ENCODE peak calls at places on chromosome 5, in four cellular contexts. I is A549, W is K562, X is HepG2. G is an unnamed sample.

GRCh38 chr5:131323378-131323777 is 59.5 kb downstream of the CDC42SE2 start:
- DNase-seq in I (no peak), W (no peak), X (no peak), G (no peak)

GRCh38 chr5:174306345-174307030 is 261.0 kb downstream of the NSG2 start:
- DNase-seq in I (no peak), W (no peak), X (no peak), G (no peak)

GRCh38 chr5:139232161-139232724 is 34.1 kb upstream of the SIL1 start:
- DNase-seq in I (no peak), W (peak; percentile 55), X (no peak), G (no peak)

GRCh38 chr5:80191991-80192398 is 63.9 kb downstream of the SERINC5 start:
- DNase-seq in I (no peak), W (peak; percentile 79), X (no peak), G (peak; percentile 38)

GRCh38 chr5:69414885-69415583 is at the start of gene MARVELD2:
- DNase-seq in I (peak; percentile 77), W (no peak), X (peak; percentile 81), G (peak; percentile 94)

GRCh38 chr5:68744196-68744595 is 349.6 kb upstream of the SLC30A5 start:
- DNase-seq in I (no peak), W (no peak), X (no peak), G (no peak)

GRCh38 chr5:81232449-81233079 is 558 bp upstream of the CKMT2 start:
- DNase-seq in I (no peak), W (no peak), X (peak; percentile 13), G (no peak)

GRCh38 chr5:178131446-178131996 is 707 bp downstream of the RMND5B start:
- DNase-seq in I (no peak), W (peak; percentile 36), X (no peak), G (no peak)

GRCh38 chr5:124444147-124444775 is 302.2 kb downstream of the ZNF608 start:
- DNase-seq in I (no peak), W (no peak), X (no peak), G (no peak)

GRCh38 chr5:123795688-123796087 is 283.7 kb downstream of the CSNK1G3 start:
- DNase-seq in I (no peak), W (no peak), X (no peak), G (no peak)

GRCh38 chr5:13814293-13814692 is 130.2 kb downstream of the DNAH5 start:
- DNase-seq in I (no peak), W (no peak), X (no peak), G (no peak)

GRCh38 chr5:147559725-147560124 is 49.9 kb upstream of the DPYSL3 start:
- DNase-seq in I (no peak), W (no peak), X (no peak), G (no peak)

GRCh38 chr5:139167952-139168720 is 30.0 kb downstream of the SIL1 start:
- DNase-seq in I (no peak), W (no peak), X (no peak), G (no peak)

GRCh38 chr5:53118879-53119278 is 9.3 kb upstream of the MOCS2 start:
- DNase-seq in I (no peak), W (peak; percentile 74), X (no peak), G (no peak)

GRCh38 chr5:151115272-151115905 is 34.6 kb upstream of the TNIP1 start:
- DNase-seq in I (peak; percentile 65), W (peak; percentile 76), X (peak; percentile 32), G (peak; percentile 88)
- TF ChIP-seq NR3C1 in I (no peak), W (no peak), X (no peak), G (no peak)

GRCh38 chr5:141883184-141883947 is 5.2 kb upstream of the PCDH1 start:
- DNase-seq in I (peak; percentile 19), W (peak; percentile 67), X (no peak), G (peak; percentile 86)
- TF ChIP-seq NR3C1 in I (no peak), W (no peak), X (no peak), G (no peak)

GRCh38 chr5:154862766-154863165 is 4.3 kb downstream of the CNOT8 start:
- DNase-seq in I (no peak), W (no peak), X (no peak), G (no peak)
- TF ChIP-seq NR3C1 in I (no peak), W (no peak), X (no peak), G (no peak)

GRCh38 chr5:127254729-127255284 is 35.8 kb upstream of the MEGF10 start:
- DNase-seq in I (peak; percentile 13), W (no peak), X (no peak), G (no peak)
- TF ChIP-seq NR3C1 in I (no peak), W (no peak), X (no peak), G (no peak)

DNA sequence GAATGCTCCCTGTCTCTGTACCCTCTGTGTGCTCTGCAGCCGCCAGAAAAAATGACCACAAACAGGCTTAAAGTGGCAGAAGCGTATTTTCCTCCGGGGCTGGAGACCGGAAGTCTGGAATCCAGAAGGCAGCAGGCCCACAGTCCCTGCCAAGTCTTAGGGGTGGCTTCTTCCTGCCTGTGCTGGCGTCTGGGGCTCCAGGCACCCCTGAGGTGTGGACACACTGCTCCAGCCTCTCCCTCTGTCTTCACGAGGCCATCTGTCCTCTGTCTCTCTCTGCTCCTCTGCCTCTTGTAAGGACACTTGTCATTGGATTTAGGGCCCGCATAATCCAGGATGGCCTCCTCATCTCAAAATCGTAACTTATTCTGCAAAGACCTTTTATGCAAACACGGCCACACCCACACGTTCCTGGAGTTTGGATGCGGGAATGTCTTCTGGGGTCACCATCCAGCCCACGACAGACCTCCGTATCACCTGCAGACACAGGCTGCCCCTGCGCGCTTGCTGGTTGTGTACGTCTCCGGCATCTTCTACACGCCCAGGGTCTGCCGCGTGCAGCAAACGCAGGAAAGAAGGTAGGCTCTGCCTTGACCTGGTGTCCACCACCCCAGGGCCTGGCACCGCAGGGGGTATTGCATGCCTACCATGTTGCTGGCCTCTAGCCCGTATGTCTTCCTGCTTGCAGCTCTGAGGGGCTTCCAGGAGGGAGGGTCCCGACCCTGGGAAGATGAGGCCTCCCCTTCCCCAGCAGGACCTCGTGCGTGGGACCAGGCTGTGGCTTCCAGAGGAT is 298.6 kb upstream of the IRX4 start:
- DNase-seq in I (no peak), W (no peak), X (no peak), G (no peak)
- TF ChIP-seq NR3C1 in I (no peak), W (no peak), X (no peak), G (no peak)

DNA sequence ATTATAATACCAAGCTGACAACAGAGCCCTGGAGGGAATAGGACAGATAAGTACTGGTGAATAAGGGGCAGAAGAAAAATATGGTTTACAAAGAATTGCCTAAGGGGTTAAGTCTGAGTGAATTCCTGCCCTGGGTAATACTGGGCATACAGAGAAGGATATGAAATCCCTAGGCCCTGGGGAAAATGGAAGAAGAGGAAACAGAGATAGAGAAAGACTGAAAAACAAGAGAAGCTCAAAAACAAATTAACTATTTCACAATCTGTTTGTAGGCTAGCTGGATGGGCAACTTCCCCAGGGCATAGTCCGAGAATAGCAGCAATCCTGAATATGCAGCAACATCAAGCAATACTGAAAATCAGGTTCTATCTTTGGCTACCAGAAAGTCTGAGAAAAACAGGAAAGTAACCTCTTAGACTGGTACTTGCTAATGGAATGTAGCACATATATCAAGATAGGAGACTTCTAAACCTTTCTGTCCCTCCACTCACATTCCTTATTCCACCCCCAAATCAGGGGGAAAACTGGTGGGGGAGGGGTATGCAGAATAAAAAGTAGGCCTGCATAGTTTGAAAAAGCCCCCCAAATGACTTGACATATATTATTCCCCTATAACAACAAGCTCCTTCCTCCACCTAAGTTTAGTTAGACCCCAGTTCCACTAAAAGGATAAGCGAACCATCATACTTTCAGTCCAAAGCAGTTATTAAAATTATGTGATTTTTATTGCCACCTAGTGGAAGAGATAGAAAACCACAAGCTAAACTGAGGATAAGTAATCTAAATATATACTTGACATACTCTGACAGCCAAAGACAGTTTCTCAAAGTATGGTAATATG is 20.6 kb downstream of the SLC38A9 start:
- DNase-seq in I (peak; percentile 55), W (peak; percentile 28), X (peak; percentile 63), G (no peak)
- TF ChIP-seq NR3C1 in I (no peak), W (no peak), X (no peak), G (no peak)

DNA sequence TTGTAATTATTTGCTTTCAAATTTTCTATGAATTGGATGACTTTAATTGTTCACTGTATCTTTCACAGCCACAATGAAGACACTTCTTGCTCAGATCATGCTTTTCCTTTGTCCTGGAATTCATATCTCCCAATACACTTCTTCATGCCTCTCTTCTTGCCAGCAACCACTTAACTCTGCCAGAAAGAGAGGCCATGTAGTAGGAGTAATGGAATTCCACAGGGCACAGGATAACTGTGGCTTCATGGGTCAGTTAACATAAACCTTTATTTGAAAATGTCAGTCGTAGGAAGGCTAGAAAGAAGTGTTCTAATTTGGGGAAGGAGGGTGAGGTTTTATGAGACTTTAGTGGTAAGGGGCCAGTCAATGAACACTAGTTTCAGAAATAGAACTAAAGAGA is 190.3 kb downstream of the TMEM167A start:
- DNase-seq in I (no peak), W (no peak), X (no peak), G (no peak)
- TF ChIP-seq NR3C1 in I (no peak), W (no peak), X (no peak), G (no peak)

GRCh38 chr5:167290478-167290877 is 1001.0 kb upstream of the WWC1 start:
- DNase-seq in I (no peak), W (no peak), X (no peak), G (no peak)
- TF ChIP-seq NR3C1 in I (no peak), W (no peak), X (no peak), G (no peak)

GRCh38 chr5:132446621-132447020 is 44.0 kb downstream of the IRF1 start:
- DNase-seq in I (no peak), W (no peak), X (no peak), G (no peak)
- TF ChIP-seq NR3C1 in I (no peak), W (no peak), X (no peak), G (no peak)

G was measured in WTC11.